ENCODE peak calls at places on chromosomes 7 and 10, in eight cellular contexts. One of them, this sample, is unnamed.
A peak's percentile ranks its signal among the peaks of the same experiment; 100 is the strongest.

GRCh38 chr10:80408198-80409085 is at the start of gene PRXL2A:
- DNase-seq in HCT116: no peak
- DNase-seq in PC-9: peak; percentile 69
- DNase-seq in AG04450: no peak
- DNase-seq in heart left ventricle: peak; percentile 95
- DNase-seq in lower lobe of right lung: peak; percentile 90
- DNase-seq in neural progenitor cell: peak; percentile 96
- DNase-seq in tibial artery: peak; percentile 81
- DNase-seq in this sample: peak; percentile 84

GRCh38 chr7:100190059-100190711 is 12.5 kb downstream of the STAG3 start:
- DNase-seq in AG04450: peak; percentile 24
- DNase-seq in PC-9: no peak
- DNase-seq in tibial artery: no peak
- DNase-seq in HCT116: peak; percentile 42
- DNase-seq in lower lobe of right lung: no peak
- DNase-seq in neural progenitor cell: no peak
- DNase-seq in heart left ventricle: no peak
- DNase-seq in this sample: no peak

GRCh38 chr7:82156938-82157337 is 286.6 kb downstream of the CACNA2D1 start:
- DNase-seq in neural progenitor cell: no peak
- DNase-seq in AG04450: no peak
- DNase-seq in lower lobe of right lung: no peak
- DNase-seq in tibial artery: no peak
- DNase-seq in heart left ventricle: no peak
- DNase-seq in HCT116: no peak
- DNase-seq in PC-9: no peak
- DNase-seq in this sample: no peak

GRCh38 chr10:126349676-126350075 is 38.6 kb downstream of the ADAM12 start:
- DNase-seq in tibial artery: no peak
- DNase-seq in lower lobe of right lung: no peak
- DNase-seq in neural progenitor cell: no peak
- DNase-seq in PC-9: no peak
- DNase-seq in AG04450: no peak
- DNase-seq in HCT116: no peak
- DNase-seq in heart left ventricle: no peak
- DNase-seq in this sample: no peak

GRCh38 chr10:102714621-102715455 is at the start of gene SFXN2:
- DNase-seq in AG04450: no peak
- DNase-seq in tibial artery: no peak
- DNase-seq in PC-9: no peak
- DNase-seq in heart left ventricle: no peak
- DNase-seq in lower lobe of right lung: peak; percentile 67
- DNase-seq in HCT116: no peak
- DNase-seq in neural progenitor cell: peak; percentile 76
- DNase-seq in this sample: peak; percentile 63

GRCh38 chr10:132461683-132462231 is 64.8 kb downstream of the PWWP2B start:
- DNase-seq in tibial artery: no peak
- DNase-seq in heart left ventricle: peak; percentile 61
- DNase-seq in lower lobe of right lung: peak; percentile 44
- DNase-seq in PC-9: no peak
- DNase-seq in AG04450: no peak
- DNase-seq in neural progenitor cell: no peak
- DNase-seq in HCT116: no peak
- DNase-seq in this sample: no peak

GRCh38 chr7:112873831-112874553 is 83.8 kb upstream of the TMEM168 start:
- DNase-seq in tibial artery: no peak
- DNase-seq in heart left ventricle: no peak
- DNase-seq in PC-9: no peak
- DNase-seq in lower lobe of right lung: no peak
- DNase-seq in neural progenitor cell: no peak
- DNase-seq in AG04450: no peak
- DNase-seq in HCT116: no peak
- DNase-seq in this sample: no peak

GRCh38 chr7:80981405-80981804 is 62.6 kb upstream of the SEMA3C start:
- DNase-seq in lower lobe of right lung: no peak
- DNase-seq in PC-9: no peak
- DNase-seq in tibial artery: no peak
- DNase-seq in AG04450: no peak
- DNase-seq in neural progenitor cell: no peak
- DNase-seq in heart left ventricle: no peak
- DNase-seq in HCT116: no peak
- DNase-seq in this sample: no peak

GRCh38 chr10:14358886-14359573 is 28.3 kb upstream of the FRMD4A start:
- DNase-seq in HCT116: no peak
- DNase-seq in heart left ventricle: no peak
- DNase-seq in PC-9: no peak
- DNase-seq in tibial artery: no peak
- DNase-seq in AG04450: no peak
- DNase-seq in neural progenitor cell: no peak
- DNase-seq in lower lobe of right lung: no peak
- DNase-seq in this sample: no peak

GRCh38 chr10:22268503-22268902 is 47.7 kb upstream of the COMMD3 start:
- DNase-seq in neural progenitor cell: no peak
- DNase-seq in lower lobe of right lung: no peak
- DNase-seq in AG04450: no peak
- DNase-seq in PC-9: no peak
- DNase-seq in tibial artery: no peak
- DNase-seq in heart left ventricle: no peak
- DNase-seq in HCT116: no peak
- DNase-seq in this sample: no peak

DNA sequence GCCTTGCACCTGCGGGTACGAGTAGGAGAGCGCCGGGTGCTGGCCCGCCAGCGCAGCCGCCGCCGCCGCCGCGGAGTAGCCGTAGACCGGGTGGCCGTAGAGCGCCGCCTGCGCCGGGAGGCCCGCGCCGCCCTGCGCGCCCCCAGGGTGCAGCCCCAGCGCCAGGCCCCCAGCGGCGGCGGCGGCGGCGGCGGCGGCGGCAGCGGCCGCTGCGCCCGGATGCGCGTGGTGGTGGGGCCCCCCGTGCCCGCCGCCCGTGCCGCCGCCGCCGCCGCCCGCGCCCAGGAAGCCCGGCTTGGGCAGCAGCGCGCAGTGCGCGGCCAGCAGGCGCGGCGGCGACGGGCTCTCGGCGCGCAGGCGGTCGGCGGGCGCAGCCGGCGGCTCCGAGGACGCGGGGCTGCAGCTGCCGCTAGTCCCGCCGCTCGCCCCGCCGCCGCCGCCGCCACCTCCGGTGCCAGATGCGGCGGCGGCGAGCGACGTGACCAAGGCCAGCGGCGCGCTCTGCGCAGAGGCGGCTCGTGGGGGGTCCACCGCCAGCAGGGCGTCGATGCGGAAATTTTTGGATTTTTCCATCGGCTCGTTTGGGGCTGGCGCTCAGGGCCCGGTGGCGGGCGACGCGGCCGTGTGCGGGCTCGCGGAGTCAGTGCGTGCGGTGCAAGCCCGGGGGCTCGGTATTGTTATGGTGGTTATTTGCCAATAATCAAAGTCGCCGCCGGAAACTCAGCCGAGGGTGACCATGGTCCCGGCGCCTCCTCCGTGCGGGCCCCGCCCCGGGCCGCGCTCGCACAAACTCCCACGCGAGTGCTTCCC is 480 bp downstream of the MNX1 start:
- DNase-seq in AG04450: no peak
- DNase-seq in neural progenitor cell: peak; percentile 65
- DNase-seq in heart left ventricle: no peak
- DNase-seq in tibial artery: peak; percentile 10
- DNase-seq in PC-9: no peak
- DNase-seq in HCT116: no peak
- DNase-seq in lower lobe of right lung: no peak
- DNase-seq in this sample: no peak
- H3K27me3 ChIP-seq in AG04450: peaks cover 82% of the 10 kb centered on the region
- H3K27me3 ChIP-seq in neural progenitor cell: peaks cover 98% of the 10 kb centered on the region
- H3K27me3 ChIP-seq in heart left ventricle: peaks cover 97% of the 10 kb centered on the region
- H3K27me3 ChIP-seq in tibial artery: peaks cover 5% of the 10 kb centered on the region
- H3K27me3 ChIP-seq in PC-9: no peaks in the 10 kb centered on the region
- H3K27me3 ChIP-seq in HCT116: no peaks in the 10 kb centered on the region
- H3K27me3 ChIP-seq in lower lobe of right lung: peaks cover 92% of the 10 kb centered on the region
- H3K27me3 ChIP-seq in this sample: no peaks in the 10 kb centered on the region

GRCh38 chr10:71267508-71268240 is 51.4 kb upstream of the SLC29A3 start:
- DNase-seq in neural progenitor cell: no peak
- DNase-seq in AG04450: no peak
- DNase-seq in lower lobe of right lung: no peak
- DNase-seq in HCT116: no peak
- DNase-seq in PC-9: no peak
- DNase-seq in tibial artery: no peak
- DNase-seq in heart left ventricle: peak; percentile 63
- DNase-seq in this sample: no peak

GRCh38 chr10:71268247-71268691 is 50.8 kb upstream of the SLC29A3 start:
- DNase-seq in neural progenitor cell: peak; percentile 64
- DNase-seq in AG04450: no peak
- DNase-seq in PC-9: no peak
- DNase-seq in HCT116: no peak
- DNase-seq in lower lobe of right lung: no peak
- DNase-seq in heart left ventricle: peak; percentile 45
- DNase-seq in tibial artery: no peak
- DNase-seq in this sample: no peak

GRCh38 chr10:71270301-71270777 is 48.7 kb upstream of the SLC29A3 start:
- DNase-seq in neural progenitor cell: peak; percentile 90
- DNase-seq in lower lobe of right lung: no peak
- DNase-seq in tibial artery: no peak
- DNase-seq in heart left ventricle: no peak
- DNase-seq in PC-9: no peak
- DNase-seq in HCT116: peak; percentile 68
- DNase-seq in AG04450: no peak
- DNase-seq in this sample: peak; percentile 64

GRCh38 chr10:71269301-71270288 is 49.5 kb upstream of the SLC29A3 start:
- DNase-seq in neural progenitor cell: peak; percentile 68
- DNase-seq in tibial artery: no peak
- DNase-seq in AG04450: no peak
- DNase-seq in lower lobe of right lung: no peak
- DNase-seq in heart left ventricle: peak; percentile 53
- DNase-seq in HCT116: no peak
- DNase-seq in PC-9: no peak
- DNase-seq in this sample: no peak

GRCh38 chr10:71268751-71269150 is 50.3 kb upstream of the SLC29A3 start:
- DNase-seq in AG04450: no peak
- DNase-seq in lower lobe of right lung: no peak
- DNase-seq in HCT116: no peak
- DNase-seq in tibial artery: no peak
- DNase-seq in PC-9: no peak
- DNase-seq in heart left ventricle: peak; percentile 78
- DNase-seq in neural progenitor cell: no peak
- DNase-seq in this sample: no peak
- TF ChIP-seq CTCF in AG04450: no peak
- TF ChIP-seq CTCF in lower lobe of right lung: no peak
- TF ChIP-seq CTCF in HCT116: no peak
- TF ChIP-seq CTCF in tibial artery: no peak
- TF ChIP-seq CTCF in PC-9: no peak
- TF ChIP-seq CTCF in heart left ventricle: no peak
- TF ChIP-seq CTCF in neural progenitor cell: no peak
- TF ChIP-seq CTCF in this sample: no peak

DNA sequence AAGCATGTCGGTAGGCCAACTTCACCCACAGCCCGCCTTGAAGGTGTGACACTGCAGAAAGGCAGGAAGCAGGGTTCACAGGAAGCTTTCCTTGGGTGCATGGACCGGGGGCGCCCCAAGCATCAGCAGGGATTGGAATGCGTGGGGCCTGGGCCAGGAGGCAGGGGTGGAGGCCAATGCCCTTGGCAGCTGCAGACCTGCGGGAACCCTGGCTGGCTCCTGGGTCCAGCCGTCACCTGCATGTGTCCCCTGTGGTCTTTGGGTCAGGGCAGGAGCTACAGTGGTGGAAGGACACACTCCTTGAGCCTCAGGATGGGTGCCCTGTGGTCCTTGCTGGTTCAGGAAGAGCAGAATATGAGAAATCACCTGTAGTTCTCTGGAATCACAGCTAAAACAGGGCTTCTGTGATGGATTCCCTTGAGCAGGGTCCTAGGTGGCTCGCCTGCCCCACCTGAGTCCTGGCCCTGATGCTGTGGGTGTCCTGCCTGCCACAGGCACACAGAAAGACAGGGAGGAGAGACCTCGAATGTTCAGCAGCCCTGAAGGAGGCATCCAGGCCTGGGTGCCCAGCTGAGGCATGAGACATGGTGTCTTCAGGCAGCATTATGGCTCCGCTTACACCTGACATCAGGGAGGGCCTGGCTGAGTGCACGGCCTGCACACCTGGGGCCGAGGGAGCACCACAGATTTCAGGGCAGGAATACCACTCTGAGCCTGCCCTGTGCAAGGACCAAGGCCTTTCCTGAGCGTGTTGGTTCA is 15.1 kb downstream of the ANTXRL start:
- DNase-seq in lower lobe of right lung: no peak
- DNase-seq in heart left ventricle: peak; percentile 28
- DNase-seq in tibial artery: peak; percentile 40
- DNase-seq in neural progenitor cell: no peak
- DNase-seq in AG04450: no peak
- DNase-seq in HCT116: no peak
- DNase-seq in PC-9: no peak
- DNase-seq in this sample: no peak
- H3K27ac ChIP-seq in lower lobe of right lung: no peak overlapping the region
- H3K27ac ChIP-seq in heart left ventricle: no peak overlapping the region
- H3K27ac ChIP-seq in tibial artery: no peak overlapping the region
- H3K27ac ChIP-seq in neural progenitor cell: no peak overlapping the region
- H3K27ac ChIP-seq in AG04450: no peak overlapping the region
- H3K27ac ChIP-seq in HCT116: no peak overlapping the region
- H3K27ac ChIP-seq in PC-9: no peak overlapping the region
- H3K27ac ChIP-seq in this sample: no peak overlapping the region

GRCh38 chr7:96987719-96988118 is 17.6 kb upstream of the DLX6 start:
- DNase-seq in PC-9: no peak
- DNase-seq in HCT116: no peak
- DNase-seq in AG04450: no peak
- DNase-seq in tibial artery: no peak
- DNase-seq in neural progenitor cell: no peak
- DNase-seq in lower lobe of right lung: no peak
- DNase-seq in heart left ventricle: no peak
- DNase-seq in this sample: no peak
- H3K27me3 ChIP-seq in PC-9: no peaks in the 10 kb centered on the region
- H3K27me3 ChIP-seq in HCT116: peaks cover 63% of the 10 kb centered on the region
- H3K27me3 ChIP-seq in AG04450: peaks cover 34% of the 10 kb centered on the region
- H3K27me3 ChIP-seq in tibial artery: no peaks in the 10 kb centered on the region
- H3K27me3 ChIP-seq in neural progenitor cell: peaks cover 88% of the 10 kb centered on the region
- H3K27me3 ChIP-seq in lower lobe of right lung: peaks cover 63% of the 10 kb centered on the region
- H3K27me3 ChIP-seq in heart left ventricle: peaks cover 75% of the 10 kb centered on the region
- H3K27me3 ChIP-seq in this sample: peaks cover 4% of the 10 kb centered on the region